ENCODE peak calls at places on chromosome 13, in nine cellular contexts. One of them, this sample, is unnamed.

GRCh38 chr13:98066636-98067035 is 76.3 kb upstream of the FARP1 start:
- DNase-seq in HCT116: no peak
- DNase-seq in gastrocnemius medialis: no peak
- DNase-seq in OCI-LY7: no peak
- DNase-seq in fibroblast of lung: no peak
- DNase-seq in fibroblast of pulmonary artery: no peak
- DNase-seq in SK-N-SH: no peak
- DNase-seq in neural progenitor cell: no peak
- DNase-seq in NB4: no peak
- DNase-seq in this sample: no peak

GRCh38 chr13:98576215-98576945 is 527 bp downstream of the STK24 start:
- DNase-seq in gastrocnemius medialis: peak; percentile 24
- DNase-seq in fibroblast of lung: peak; percentile 38
- DNase-seq in fibroblast of pulmonary artery: no peak
- DNase-seq in neural progenitor cell: peak; percentile 62
- DNase-seq in NB4: peak; percentile 63
- DNase-seq in OCI-LY7: peak; percentile 45
- DNase-seq in SK-N-SH: peak; percentile 80
- DNase-seq in HCT116: no peak
- DNase-seq in this sample: no peak

GRCh38 chr13:34671136-34671535 is 270.9 kb upstream of the NBEA start:
- DNase-seq in gastrocnemius medialis: peak; percentile 49
- DNase-seq in fibroblast of pulmonary artery: no peak
- DNase-seq in fibroblast of lung: peak; percentile 53
- DNase-seq in NB4: no peak
- DNase-seq in HCT116: no peak
- DNase-seq in neural progenitor cell: no peak
- DNase-seq in OCI-LY7: no peak
- DNase-seq in SK-N-SH: no peak
- DNase-seq in this sample: no peak

GRCh38 chr13:50990540-50991506 is 81.2 kb downstream of the RNASEH2B start:
- DNase-seq in SK-N-SH: peak; percentile 34
- DNase-seq in fibroblast of lung: peak; percentile 73
- DNase-seq in fibroblast of pulmonary artery: peak; percentile 67
- DNase-seq in NB4: no peak
- DNase-seq in neural progenitor cell: peak; percentile 49
- DNase-seq in OCI-LY7: no peak
- DNase-seq in gastrocnemius medialis: no peak
- DNase-seq in HCT116: no peak
- DNase-seq in this sample: peak; percentile 44

GRCh38 chr13:104466016-104466415 is 1399.8 kb upstream of the SLC10A2 start:
- DNase-seq in fibroblast of lung: no peak
- DNase-seq in SK-N-SH: no peak
- DNase-seq in NB4: no peak
- DNase-seq in fibroblast of pulmonary artery: no peak
- DNase-seq in neural progenitor cell: no peak
- DNase-seq in HCT116: no peak
- DNase-seq in gastrocnemius medialis: no peak
- DNase-seq in OCI-LY7: no peak
- DNase-seq in this sample: no peak

GRCh38 chr13:26074706-26075105 is 22.9 kb upstream of the SHISA2 start:
- DNase-seq in NB4: no peak
- DNase-seq in gastrocnemius medialis: no peak
- DNase-seq in OCI-LY7: no peak
- DNase-seq in fibroblast of pulmonary artery: peak; percentile 33
- DNase-seq in neural progenitor cell: no peak
- DNase-seq in HCT116: no peak
- DNase-seq in SK-N-SH: no peak
- DNase-seq in fibroblast of lung: peak; percentile 42
- DNase-seq in this sample: no peak

GRCh38 chr13:20544186-20544914 is 18.7 kb upstream of the CRYL1 start:
- DNase-seq in SK-N-SH: no peak
- DNase-seq in fibroblast of lung: no peak
- DNase-seq in neural progenitor cell: no peak
- DNase-seq in HCT116: no peak
- DNase-seq in fibroblast of pulmonary artery: no peak
- DNase-seq in NB4: peak; percentile 44
- DNase-seq in OCI-LY7: no peak
- DNase-seq in gastrocnemius medialis: no peak
- DNase-seq in this sample: no peak

GRCh38 chr13:28282451-28282850 is 144.1 kb downstream of the PAN3 start:
- DNase-seq in HCT116: no peak
- DNase-seq in NB4: no peak
- DNase-seq in gastrocnemius medialis: no peak
- DNase-seq in OCI-LY7: no peak
- DNase-seq in fibroblast of pulmonary artery: no peak
- DNase-seq in fibroblast of lung: no peak
- DNase-seq in SK-N-SH: no peak
- DNase-seq in neural progenitor cell: no peak
- DNase-seq in this sample: no peak

GRCh38 chr13:33313504-33313903 is 27.9 kb upstream of the STARD13 start:
- DNase-seq in fibroblast of pulmonary artery: no peak
- DNase-seq in fibroblast of lung: no peak
- DNase-seq in gastrocnemius medialis: no peak
- DNase-seq in HCT116: no peak
- DNase-seq in OCI-LY7: no peak
- DNase-seq in SK-N-SH: no peak
- DNase-seq in NB4: no peak
- DNase-seq in neural progenitor cell: no peak
- DNase-seq in this sample: no peak

GRCh38 chr13:98098511-98098910 is 44.4 kb upstream of the FARP1 start:
- DNase-seq in OCI-LY7: no peak
- DNase-seq in fibroblast of lung: peak; percentile 60
- DNase-seq in gastrocnemius medialis: no peak
- DNase-seq in fibroblast of pulmonary artery: peak; percentile 13
- DNase-seq in HCT116: no peak
- DNase-seq in NB4: no peak
- DNase-seq in SK-N-SH: no peak
- DNase-seq in neural progenitor cell: no peak
- DNase-seq in this sample: no peak

GRCh38 chr13:102566513-102566912 is 30.3 kb upstream of the TPP2 start:
- DNase-seq in gastrocnemius medialis: no peak
- DNase-seq in fibroblast of pulmonary artery: no peak
- DNase-seq in OCI-LY7: no peak
- DNase-seq in NB4: no peak
- DNase-seq in HCT116: no peak
- DNase-seq in neural progenitor cell: no peak
- DNase-seq in fibroblast of lung: no peak
- DNase-seq in SK-N-SH: no peak
- DNase-seq in this sample: no peak

GRCh38 chr13:110382229-110382628 is 75.1 kb downstream of the COL4A2 start:
- DNase-seq in fibroblast of lung: peak; percentile 91
- DNase-seq in NB4: no peak
- DNase-seq in OCI-LY7: no peak
- DNase-seq in fibroblast of pulmonary artery: peak; percentile 92
- DNase-seq in neural progenitor cell: no peak
- DNase-seq in gastrocnemius medialis: no peak
- DNase-seq in SK-N-SH: no peak
- DNase-seq in HCT116: no peak
- DNase-seq in this sample: no peak

GRCh38 chr13:113383089-113383488 is 19.2 kb upstream of the GRTP1 start:
- DNase-seq in NB4: no peak
- DNase-seq in OCI-LY7: no peak
- DNase-seq in neural progenitor cell: no peak
- DNase-seq in fibroblast of lung: no peak
- DNase-seq in SK-N-SH: no peak
- DNase-seq in gastrocnemius medialis: no peak
- DNase-seq in HCT116: no peak
- DNase-seq in fibroblast of pulmonary artery: no peak
- DNase-seq in this sample: no peak

GRCh38 chr13:70107498-70108271 is at the start of gene ATXN8OS:
- DNase-seq in HCT116: no peak
- DNase-seq in neural progenitor cell: peak; percentile 61
- DNase-seq in fibroblast of lung: peak; percentile 3
- DNase-seq in fibroblast of pulmonary artery: no peak
- DNase-seq in OCI-LY7: no peak
- DNase-seq in SK-N-SH: peak; percentile 45
- DNase-seq in NB4: no peak
- DNase-seq in gastrocnemius medialis: no peak
- DNase-seq in this sample: no peak
- H3K4me3 ChIP-seq in HCT116: no peak within 1 kb of the TSS
- H3K4me3 ChIP-seq in neural progenitor cell: peak within 1 kb of the TSS; percentile 65
- H3K4me3 ChIP-seq in fibroblast of lung: no peak within 1 kb of the TSS
- H3K4me3 ChIP-seq in fibroblast of pulmonary artery: no peak within 1 kb of the TSS
- H3K4me3 ChIP-seq in OCI-LY7: no peak within 1 kb of the TSS
- H3K4me3 ChIP-seq in SK-N-SH: no peak within 1 kb of the TSS
- H3K4me3 ChIP-seq in NB4: no peak within 1 kb of the TSS
- H3K4me3 ChIP-seq in gastrocnemius medialis: no peak within 1 kb of the TSS
- H3K4me3 ChIP-seq in this sample: peak within 1 kb of the TSS; percentile 42

GRCh38 chr13:91072511-91072910 is 275.0 kb upstream of the MIR17HG start:
- DNase-seq in HCT116: no peak
- DNase-seq in NB4: no peak
- DNase-seq in fibroblast of pulmonary artery: no peak
- DNase-seq in neural progenitor cell: no peak
- DNase-seq in SK-N-SH: no peak
- DNase-seq in fibroblast of lung: no peak
- DNase-seq in OCI-LY7: no peak
- DNase-seq in gastrocnemius medialis: no peak
- DNase-seq in this sample: no peak

GRCh38 chr13:91079190-91079589 is 268.3 kb upstream of the MIR17HG start:
- DNase-seq in OCI-LY7: no peak
- DNase-seq in fibroblast of pulmonary artery: no peak
- DNase-seq in SK-N-SH: no peak
- DNase-seq in NB4: no peak
- DNase-seq in gastrocnemius medialis: no peak
- DNase-seq in fibroblast of lung: no peak
- DNase-seq in HCT116: no peak
- DNase-seq in neural progenitor cell: no peak
- DNase-seq in this sample: no peak

DNA sequence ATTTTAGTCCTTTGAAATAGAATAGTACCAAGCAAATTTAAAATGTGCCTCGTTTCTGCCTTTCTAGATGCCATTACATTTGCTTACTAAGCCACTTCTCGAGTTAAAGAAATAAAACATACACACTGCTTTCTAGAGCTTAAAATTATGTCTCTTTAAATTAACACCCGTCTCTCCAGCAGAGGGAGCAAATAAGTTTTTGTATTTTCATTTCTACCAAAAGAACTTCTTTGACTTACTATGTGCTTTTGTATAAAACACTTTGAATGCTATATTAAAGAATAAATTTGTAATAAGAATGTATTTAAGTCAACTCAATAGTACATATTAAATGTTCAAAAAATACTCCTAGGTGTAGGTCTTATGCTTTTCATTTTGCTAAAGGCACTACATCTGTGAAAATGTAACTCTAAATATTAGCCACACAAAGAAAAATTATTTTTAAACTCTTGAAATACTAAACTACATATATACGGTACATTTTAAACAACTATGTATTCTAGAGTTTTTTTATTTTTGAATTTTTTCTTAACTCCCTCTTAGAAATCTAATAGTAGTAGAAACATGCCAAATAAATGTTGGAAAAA is 269.3 kb upstream of the MIR17HG start:
- DNase-seq in SK-N-SH: peak; percentile 27
- DNase-seq in gastrocnemius medialis: no peak
- DNase-seq in NB4: peak; percentile 9
- DNase-seq in fibroblast of lung: peak; percentile 4
- DNase-seq in OCI-LY7: peak; percentile 53
- DNase-seq in HCT116: no peak
- DNase-seq in fibroblast of pulmonary artery: peak; percentile 25
- DNase-seq in neural progenitor cell: peak; percentile 16
- DNase-seq in this sample: peak; percentile 6
- TF ChIP-seq CTCF in SK-N-SH: peak; percentile 64
- TF ChIP-seq CTCF in gastrocnemius medialis: no peak
- TF ChIP-seq CTCF in NB4: peak; percentile 30
- TF ChIP-seq CTCF in fibroblast of lung: peak; percentile 41
- TF ChIP-seq CTCF in OCI-LY7: no peak
- TF ChIP-seq CTCF in HCT116: peak; percentile 55
- TF ChIP-seq CTCF in fibroblast of pulmonary artery: peak; percentile 40
- TF ChIP-seq CTCF in neural progenitor cell: peak; percentile 64
- TF ChIP-seq CTCF in this sample: peak; percentile 26

DNA sequence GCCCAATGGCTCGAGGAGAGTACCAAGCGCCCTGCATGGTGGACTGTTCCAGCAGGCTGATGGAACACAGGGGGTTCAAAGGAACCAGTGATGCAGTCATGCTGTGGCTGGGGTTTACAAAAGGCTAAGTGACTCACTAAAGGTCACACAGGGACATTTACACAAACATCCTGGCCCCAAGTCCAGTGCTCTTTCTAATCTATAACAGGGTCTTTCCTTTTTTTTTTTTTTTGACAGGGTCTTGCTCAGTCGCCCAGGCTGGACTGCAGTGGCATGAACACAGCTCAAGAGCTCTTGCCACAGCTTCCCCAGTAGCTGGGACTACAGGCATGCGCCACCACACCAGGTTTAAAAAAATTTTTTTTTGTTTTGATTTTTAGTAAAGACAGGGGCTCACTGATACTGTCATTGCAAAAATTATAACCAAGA is 2.8 kb upstream of the SLC25A15 start:
- DNase-seq in NB4: peak; percentile 56
- DNase-seq in fibroblast of lung: peak; percentile 41
- DNase-seq in fibroblast of pulmonary artery: peak; percentile 22
- DNase-seq in OCI-LY7: no peak
- DNase-seq in neural progenitor cell: no peak
- DNase-seq in gastrocnemius medialis: no peak
- DNase-seq in SK-N-SH: no peak
- DNase-seq in HCT116: no peak
- DNase-seq in this sample: no peak
- H3K4me3 ChIP-seq in NB4: no peak overlapping the region
- H3K4me3 ChIP-seq in fibroblast of lung: no peak overlapping the region
- H3K4me3 ChIP-seq in fibroblast of pulmonary artery: no peak overlapping the region
- H3K4me3 ChIP-seq in OCI-LY7: no peak overlapping the region
- H3K4me3 ChIP-seq in neural progenitor cell: no peak overlapping the region
- H3K4me3 ChIP-seq in gastrocnemius medialis: no peak overlapping the region
- H3K4me3 ChIP-seq in SK-N-SH: no peak overlapping the region
- H3K4me3 ChIP-seq in HCT116: no peak overlapping the region
- H3K4me3 ChIP-seq in this sample: no peak overlapping the region

GRCh38 chr13:36820222-36820621 is 1.2 kb downstream of the RFXAP start:
- DNase-seq in fibroblast of lung: no peak
- DNase-seq in NB4: peak; percentile 9
- DNase-seq in fibroblast of pulmonary artery: no peak
- DNase-seq in neural progenitor cell: no peak
- DNase-seq in OCI-LY7: peak; percentile 27
- DNase-seq in SK-N-SH: no peak
- DNase-seq in HCT116: no peak
- DNase-seq in gastrocnemius medialis: no peak
- DNase-seq in this sample: no peak

GRCh38 chr13:36819064-36819810 is at the start of gene RFXAP:
- DNase-seq in neural progenitor cell: peak; percentile 97
- DNase-seq in SK-N-SH: peak; percentile 97
- DNase-seq in fibroblast of lung: peak; percentile 73
- DNase-seq in OCI-LY7: peak; percentile 96
- DNase-seq in HCT116: peak; percentile 60
- DNase-seq in gastrocnemius medialis: peak; percentile 76
- DNase-seq in fibroblast of pulmonary artery: peak; percentile 90
- DNase-seq in NB4: peak; percentile 92
- DNase-seq in this sample: peak; percentile 70

GRCh38 chr13:36817996-36818395 is 1.0 kb upstream of the RFXAP start:
- DNase-seq in fibroblast of pulmonary artery: no peak
- DNase-seq in fibroblast of lung: no peak
- DNase-seq in gastrocnemius medialis: no peak
- DNase-seq in OCI-LY7: peak; percentile 33
- DNase-seq in SK-N-SH: no peak
- DNase-seq in HCT116: no peak
- DNase-seq in neural progenitor cell: no peak
- DNase-seq in NB4: no peak
- DNase-seq in this sample: no peak

GRCh38 chr13:36818483-36819063 is 449 bp upstream of the RFXAP start:
- DNase-seq in OCI-LY7: no peak
- DNase-seq in gastrocnemius medialis: no peak
- DNase-seq in HCT116: no peak
- DNase-seq in SK-N-SH: no peak
- DNase-seq in fibroblast of lung: no peak
- DNase-seq in NB4: no peak
- DNase-seq in fibroblast of pulmonary artery: no peak
- DNase-seq in neural progenitor cell: no peak
- DNase-seq in this sample: no peak

GRCh38 chr13:36819811-36820140 is 754 bp downstream of the RFXAP start:
- DNase-seq in gastrocnemius medialis: no peak
- DNase-seq in HCT116: no peak
- DNase-seq in OCI-LY7: no peak
- DNase-seq in NB4: peak; percentile 74
- DNase-seq in neural progenitor cell: peak; percentile 61
- DNase-seq in SK-N-SH: no peak
- DNase-seq in fibroblast of pulmonary artery: peak; percentile 16
- DNase-seq in fibroblast of lung: peak; percentile 48
- DNase-seq in this sample: no peak
- TF ChIP-seq CTCF in gastrocnemius medialis: no peak
- TF ChIP-seq CTCF in HCT116: no peak
- TF ChIP-seq CTCF in OCI-LY7: no peak
- TF ChIP-seq CTCF in NB4: no peak
- TF ChIP-seq CTCF in neural progenitor cell: no peak
- TF ChIP-seq CTCF in SK-N-SH: no peak
- TF ChIP-seq CTCF in fibroblast of pulmonary artery: no peak
- TF ChIP-seq CTCF in fibroblast of lung: no peak
- TF ChIP-seq CTCF in this sample: no peak